ENCODE peak calls at places on chromosome 20, in nine cellular contexts. V, R, Z, P, E, A, M, O and C are unnamed samples.

GRCh38 chr20:47334022-47334551 is 22.4 kb downstream of the ZMYND8 start:
- DNase-seq in V (no peak), R (no peak), Z (peak; percentile 45), P (no peak), E (peak; percentile 75), A (peak; percentile 88), M (no peak), O (no peak), C (no peak)

GRCh38 chr20:63819224-63819917 is 11.7 kb downstream of the ZBTB46 start:
- DNase-seq in V (no peak), R (no peak), Z (no peak), P (no peak), E (no peak), A (no peak), M (no peak), O (no peak), C (no peak)

GRCh38 chr20:59805266-59805665 is 128.2 kb downstream of the SYCP2 start:
- DNase-seq in V (no peak), R (no peak), Z (no peak), P (no peak), E (no peak), A (no peak), M (no peak), O (no peak), C (no peak)

GRCh38 chr20:50980851-50981713 is 22.5 kb downstream of the MOCS3 start:
- DNase-seq in V (peak; percentile 65), R (no peak), Z (peak; percentile 27), P (peak; percentile 42), E (no peak), A (no peak), M (peak; percentile 39), O (peak; percentile 56), C (no peak)

GRCh38 chr20:39294137-39294725 is 332.1 kb downstream of the DHX35 start:
- DNase-seq in V (no peak), R (no peak), Z (no peak), P (no peak), E (no peak), A (no peak), M (no peak), O (no peak), C (no peak)

GRCh38 chr20:37389241-37389747 is 43.4 kb downstream of the SRC start:
- DNase-seq in V (no peak), R (no peak), Z (no peak), P (no peak), E (no peak), A (no peak), M (no peak), O (no peak), C (no peak)

GRCh38 chr20:48465271-48465670 is 362.5 kb downstream of the PREX1 start:
- DNase-seq in V (no peak), R (no peak), Z (no peak), P (no peak), E (no peak), A (no peak), M (no peak), O (no peak), C (no peak)

GRCh38 chr20:59159091-59159821 is 4.4 kb upstream of the ZNF831 start:
- DNase-seq in V (no peak), R (no peak), Z (no peak), P (no peak), E (no peak), A (no peak), M (peak; percentile 40), O (no peak), C (no peak)

GRCh38 chr20:36574278-36575065 is 1.1 kb downstream of the TGIF2 start:
- DNase-seq in V (peak; percentile 30), R (peak; percentile 58), Z (peak; percentile 27), P (no peak), E (no peak), A (no peak), M (peak; percentile 11), O (peak; percentile 91), C (no peak)

GRCh38 chr20:8305449-8305978 is 173.4 kb downstream of the PLCB1 start:
- DNase-seq in V (no peak), R (no peak), Z (peak; percentile 62), P (peak; percentile 15), E (no peak), A (no peak), M (peak; percentile 39), O (no peak), C (no peak)

GRCh38 chr20:13771853-13772453 is 12.8 kb downstream of the ESF1 start:
- DNase-seq in V (no peak), R (no peak), Z (no peak), P (peak; percentile 4), E (no peak), A (no peak), M (no peak), O (no peak), C (no peak)

GRCh38 chr20:57618091-57618765 is 2.0 kb downstream of the ZBP1 start:
- DNase-seq in V (no peak), R (no peak), Z (peak; percentile 67), P (no peak), E (no peak), A (no peak), M (no peak), O (no peak), C (no peak)

GRCh38 chr20:36337886-36338285 is 31.7 kb downstream of the DLGAP4 start:
- DNase-seq in V (no peak), R (no peak), Z (no peak), P (no peak), E (no peak), A (no peak), M (no peak), O (no peak), C (no peak)

GRCh38 chr20:4607287-4607713 is 114.4 kb upstream of the PRND start:
- DNase-seq in V (peak; percentile 17), R (no peak), Z (peak; percentile 66), P (peak; percentile 48), E (peak; percentile 36), A (peak; percentile 21), M (peak; percentile 12), O (no peak), C (no peak)

GRCh38 chr20:37935435-37935834 is 32.5 kb downstream of the VSTM2L start:
- DNase-seq in V (no peak), R (no peak), Z (no peak), P (no peak), E (no peak), A (no peak), M (no peak), O (no peak), C (no peak)

GRCh38 chr20:4008877-4009276 is 6.5 kb downstream of the RNF24 start:
- DNase-seq in V (no peak), R (no peak), Z (no peak), P (no peak), E (no peak), A (no peak), M (no peak), O (no peak), C (no peak)

GRCh38 chr20:5710551-5710950 is 39.6 kb upstream of the SHLD1 start:
- DNase-seq in V (no peak), R (no peak), Z (no peak), P (no peak), E (no peak), A (no peak), M (no peak), O (no peak), C (no peak)

GRCh38 chr20:45470262-45470931 is 844 bp downstream of the WFDC2 start:
- DNase-seq in V (no peak), R (no peak), Z (peak; percentile 45), P (no peak), E (no peak), A (no peak), M (no peak), O (peak; percentile 93), C (no peak)

GRCh38 chr20:10654630-10655029 is 19.2 kb downstream of the JAG1 start:
- DNase-seq in V (no peak), R (no peak), Z (no peak), P (no peak), E (no peak), A (no peak), M (no peak), O (no peak), C (no peak)

GRCh38 chr20:62063981-62064787 is 1.5 kb downstream of the TAF4 start:
- DNase-seq in V (no peak), R (no peak), Z (no peak), P (no peak), E (no peak), A (no peak), M (no peak), O (peak; percentile 87), C (no peak)

GRCh38 chr20:16607364-16608264 is 34.4 kb upstream of the KIF16B start:
- DNase-seq in V (no peak), R (no peak), Z (no peak), P (no peak), E (no peak), A (no peak), M (no peak), O (no peak), C (no peak)

GRCh38 chr20:51345601-51346101 is 196.9 kb downstream of the NFATC2 start:
- DNase-seq in V (no peak), R (no peak), Z (no peak), P (no peak), E (no peak), A (no peak), M (no peak), O (no peak), C (peak; percentile 74)

GRCh38 chr20:59151820-59152219 is 11.8 kb upstream of the ZNF831 start:
- DNase-seq in V (peak; percentile 40), R (no peak), Z (no peak), P (no peak), E (no peak), A (no peak), M (no peak), O (no peak), C (no peak)

GRCh38 chr20:64244281-64244805 is 11.2 kb upstream of the PCMTD2 start:
- DNase-seq in V (no peak), R (no peak), Z (no peak), P (no peak), E (no peak), A (no peak), M (no peak), O (no peak), C (no peak)

GRCh38 chr20:363319-364078 is 16.6 kb downstream of the NRSN2 start:
- DNase-seq in V (no peak), R (no peak), Z (no peak), P (no peak), E (no peak), A (no peak), M (no peak), O (no peak), C (no peak)

GRCh38 chr20:59754551-59754950 is 150.2 kb downstream of the PHACTR3 start:
- DNase-seq in V (no peak), R (no peak), Z (no peak), P (no peak), E (no peak), A (no peak), M (no peak), O (no peak), C (no peak)

GRCh38 chr20:4904127-4904860 is 97.0 kb downstream of the SLC23A2 start:
- DNase-seq in V (no peak), R (no peak), Z (no peak), P (no peak), E (no peak), A (no peak), M (no peak), O (no peak), C (no peak)

GRCh38 chr20:44187763-44188709 is 1.0 kb upstream of the JPH2 start:
- DNase-seq in V (no peak), R (no peak), Z (no peak), P (no peak), E (no peak), A (no peak), M (no peak), O (no peak), C (no peak)

GRCh38 chr20:1945660-1946059 is 48.2 kb downstream of the PDYN start:
- DNase-seq in V (no peak), R (no peak), Z (no peak), P (no peak), E (no peak), A (no peak), M (no peak), O (no peak), C (no peak)

GRCh38 chr20:43682446-43682845 is 15.5 kb downstream of the MYBL2 start:
- DNase-seq in V (no peak), R (no peak), Z (no peak), P (no peak), E (no peak), A (no peak), M (no peak), O (no peak), C (no peak)

GRCh38 chr20:43825635-43826034 is 89.0 kb upstream of the TOX2 start:
- DNase-seq in V (no peak), R (no peak), Z (no peak), P (no peak), E (no peak), A (no peak), M (no peak), O (no peak), C (no peak)